ENCODE peak calls at places on chromosomes 7 and 10, in six cellular contexts. F is GM23248, E is neural progenitor cell, B is GM23338, V is PC-3, U is fibroblast of lung. N is an unnamed sample. For H3K4me1, the result is how much of the 10 kb centered on the place peaks cover.

GRCh38 chr10:86227501-86228258 is 138.9 kb downstream of the GRID1 start:
- DNase-seq in B (no peak), E (no peak), U (no peak), V (no peak), F (no peak), N (no peak)

GRCh38 chr7:106177738-106178592 is 65.9 kb upstream of the SYPL1 start:
- DNase-seq in E (no peak), V (no peak), F (no peak), U (no peak), B (no peak), N (no peak)

GRCh38 chr10:47330804-47331203 is 8.6 kb downstream of the GDF2 start:
- DNase-seq in F (no peak), B (no peak), E (no peak), V (no peak), U (no peak), N (no peak)

GRCh38 chr7:94888542-94888941 is 18.9 kb upstream of the PPP1R9A start:
- DNase-seq in U (no peak), F (no peak), B (peak), V (peak), E (no peak), N (peak)

GRCh38 chr10:120750167-120750566 is 101.0 kb upstream of the WDR11 start:
- DNase-seq in E (no peak), V (no peak), B (no peak), U (no peak), F (no peak), N (no peak)

GRCh38 chr7:121519548-121520521 is 123.7 kb upstream of the FAM3C start:
- DNase-seq in B (no peak), E (no peak), F (peak), U (no peak), V (no peak), N (no peak)

GRCh38 chr7:37920619-37921339 is at the start of gene EPDR1:
- DNase-seq in V (peak), E (peak), F (peak), B (peak), U (peak), N (peak)

GRCh38 chr7:18425873-18426520 is 69.6 kb upstream of the HDAC9 start:
- DNase-seq in U (peak), B (no peak), V (no peak), F (no peak), E (no peak), N (no peak)

GRCh38 chr10:46547881-46548780 is 8.3 kb downstream of the GPRIN2 start:
- DNase-seq in B (no peak), F (peak), V (peak), U (peak), E (no peak), N (no peak)

GRCh38 chr10:6786579-6787031 is 206.5 kb upstream of the PRKCQ start:
- DNase-seq in V (no peak), E (no peak), U (peak), F (peak), B (no peak), N (peak)

GRCh38 chr7:25847331-25848070 is 304.5 kb upstream of the NFE2L3 start:
- DNase-seq in E (no peak), U (peak), V (peak), B (no peak), F (peak), N (no peak)

GRCh38 chr7:51263631-51264484 is 52.8 kb downstream of the COBL start:
- DNase-seq in U (no peak), V (peak), F (no peak), E (no peak), B (no peak), N (peak)

GRCh38 chr7:143199040-143199439 is 15.8 kb downstream of the TAS2R39 start:
- DNase-seq in B (no peak), E (no peak), U (no peak), F (no peak), V (no peak), N (no peak)

GRCh38 chr10:73234695-73235094 is 12.4 kb downstream of the DNAJC9 start:
- DNase-seq in B (no peak), V (no peak), F (no peak), E (no peak), U (no peak), N (no peak)

GRCh38 chr10:8214587-8214986 is 160.1 kb downstream of the GATA3 start:
- DNase-seq in E (no peak), B (no peak), F (no peak), U (no peak), V (no peak), N (no peak)

GRCh38 chr10:110629680-110630191 is 14.4 kb upstream of the RBM20 start:
- DNase-seq in U (peak), F (peak), B (no peak), V (peak), E (no peak), N (peak)

GRCh38 chr10:104297697-104298660 is 29.0 kb downstream of the GSTO2 start:
- DNase-seq in U (peak), E (peak), F (peak), B (peak), V (no peak), N (no peak)

GRCh38 chr10:784759-785538 is 95.5 kb upstream of the DIP2C start:
- DNase-seq in B (peak), E (peak), F (peak), V (peak), U (peak), N (peak)

GRCh38 chr7:106772655-106773108 is 92.4 kb upstream of the PIK3CG start:
- DNase-seq in U (peak), V (peak), B (no peak), F (peak), E (no peak), N (no peak)

GRCh38 chr7:86479144-86479543 is 164.6 kb upstream of the GRM3 start:
- DNase-seq in E (no peak), V (no peak), B (no peak), F (no peak), U (no peak), N (no peak)

DNA sequence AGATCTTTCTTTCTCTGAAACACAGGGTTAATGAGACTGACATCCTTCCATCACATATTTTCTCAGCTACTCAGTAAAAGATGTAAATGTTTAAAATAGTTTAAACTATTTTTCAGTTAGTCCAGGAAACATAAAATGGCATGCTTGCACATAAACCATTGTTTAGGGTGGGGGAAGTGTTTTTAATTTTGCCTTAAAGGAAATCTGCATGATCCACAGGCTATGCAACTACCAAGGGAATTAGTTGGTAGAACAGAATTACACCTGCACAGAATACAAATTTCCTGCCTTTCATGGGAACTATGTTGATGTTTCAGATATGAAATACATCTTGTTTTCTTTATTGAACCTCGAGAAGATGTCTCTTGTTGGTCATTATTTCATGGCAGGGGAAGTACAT is 10.6 kb downstream of the CAV1 start:
- DNase-seq in E (no peak), B (no peak), U (no peak), F (no peak), V (no peak), N (no peak)
- H3K4me1 ChIP-seq in E (under half), B (under half), U (under half), F (half or more), V (under half), N (under half)

DNA sequence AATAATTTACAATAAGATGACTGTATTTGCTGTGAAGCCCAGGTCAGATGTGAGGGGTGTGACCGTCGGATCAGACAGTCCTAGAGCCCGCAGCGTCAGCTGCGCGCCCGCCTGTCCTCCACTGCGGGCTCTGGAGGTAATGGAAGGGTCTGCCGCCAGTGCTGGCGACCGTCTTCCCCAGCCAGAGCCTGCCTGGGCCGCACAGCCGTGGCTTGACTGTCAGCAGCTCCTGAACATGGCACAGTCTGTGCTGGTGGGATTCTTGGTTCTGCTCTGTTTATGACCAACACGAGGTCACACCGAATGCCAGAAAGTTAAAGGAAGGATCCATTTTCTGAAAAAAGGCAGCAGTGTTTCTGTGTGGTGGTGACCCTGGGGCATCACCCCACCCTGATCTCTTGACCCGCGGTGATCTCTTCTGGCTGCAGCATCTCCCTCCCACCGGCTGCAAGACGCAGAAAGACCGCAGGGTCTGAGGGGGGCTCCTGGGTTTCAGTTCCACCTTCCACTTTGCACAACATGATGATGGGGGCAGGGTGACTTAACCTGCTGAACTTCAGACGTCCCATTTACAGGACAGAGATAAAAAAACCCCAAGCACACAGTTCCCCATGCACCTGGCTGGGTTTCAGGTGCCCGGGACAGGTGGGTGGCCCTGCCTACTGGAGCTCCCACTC is 103.7 kb downstream of the DNAJB6 start:
- DNase-seq in V (no peak), B (no peak), U (no peak), F (no peak), E (no peak), N (no peak)
- H3K4me3 ChIP-seq in V (no peak), B (no peak), U (no peak), F (no peak), E (no peak), N (no peak)

GRCh38 chr7:99825451-99825850 is 2.4 kb upstream of the CYP3A43 start:
- DNase-seq in V (no peak), U (no peak), B (no peak), F (no peak), E (no peak), N (peak)
- TF ChIP-seq EZH2 in V (no peak), U (no peak), B (no peak), F (no peak), E (no peak), N (no peak)

DNA sequence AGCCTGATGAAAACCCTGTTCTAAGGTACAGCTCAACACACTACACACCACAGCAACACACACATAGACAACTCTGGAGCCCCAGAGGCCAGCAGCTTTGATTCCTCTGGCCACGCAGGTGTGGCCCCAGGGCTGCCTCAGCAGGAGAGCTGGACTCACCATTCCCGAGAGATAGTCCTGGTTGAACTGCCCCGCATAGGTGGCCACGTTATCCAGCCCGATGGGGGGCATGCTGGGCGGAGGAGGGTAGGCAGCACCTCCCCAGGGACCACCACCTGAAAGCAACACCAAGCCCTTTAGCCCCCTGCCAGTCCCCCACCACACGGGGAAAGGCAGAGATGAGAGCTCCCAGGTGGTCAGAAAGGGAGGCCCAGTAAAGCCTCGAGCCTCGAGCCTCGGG is 34.7 kb downstream of the ANXA11 start:
- DNase-seq in U (no peak), F (no peak), E (no peak), V (no peak), B (no peak), N (no peak)
- H3K4me1 ChIP-seq in U (under half), F (under half), E (under half), V (half or more), B (under half), N (under half)

DNA sequence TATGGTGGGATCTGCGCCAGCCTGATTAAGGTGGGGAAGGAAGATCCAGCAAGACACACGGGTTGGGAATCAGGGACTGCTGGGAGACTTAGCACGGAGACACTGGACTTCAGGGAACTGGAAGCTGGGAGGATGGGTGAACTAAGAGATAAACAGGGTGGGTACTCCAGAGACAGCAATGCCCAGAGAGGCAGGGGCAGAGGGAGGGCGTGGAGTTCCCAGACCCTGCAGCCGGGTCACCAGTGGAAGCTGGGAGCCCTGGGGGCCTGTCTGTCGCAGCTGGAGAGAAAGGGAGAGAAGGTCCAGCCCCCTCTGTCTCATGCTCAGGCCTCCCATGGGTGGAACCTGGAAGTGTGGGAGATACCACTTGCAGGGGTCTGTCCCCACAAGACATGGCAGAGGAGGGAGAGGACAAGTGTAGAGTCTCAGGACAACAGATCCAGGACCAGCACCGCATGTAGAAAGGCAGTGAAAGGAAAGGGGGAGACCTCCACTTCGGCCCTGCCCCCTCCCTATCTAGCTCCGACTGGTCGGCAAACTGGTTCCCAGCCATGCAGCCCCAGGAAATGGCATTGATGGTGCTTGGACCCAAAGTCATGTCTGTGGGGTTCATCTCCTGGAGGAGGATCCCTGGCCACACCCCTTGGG is 44.4 kb downstream of the AOC1 start:
- DNase-seq in V (no peak), B (no peak), F (no peak), E (no peak), U (no peak), N (no peak)
- H3K4me3 ChIP-seq in V (no peak), B (no peak), F (no peak), E (no peak), U (no peak), N (no peak)

DNA sequence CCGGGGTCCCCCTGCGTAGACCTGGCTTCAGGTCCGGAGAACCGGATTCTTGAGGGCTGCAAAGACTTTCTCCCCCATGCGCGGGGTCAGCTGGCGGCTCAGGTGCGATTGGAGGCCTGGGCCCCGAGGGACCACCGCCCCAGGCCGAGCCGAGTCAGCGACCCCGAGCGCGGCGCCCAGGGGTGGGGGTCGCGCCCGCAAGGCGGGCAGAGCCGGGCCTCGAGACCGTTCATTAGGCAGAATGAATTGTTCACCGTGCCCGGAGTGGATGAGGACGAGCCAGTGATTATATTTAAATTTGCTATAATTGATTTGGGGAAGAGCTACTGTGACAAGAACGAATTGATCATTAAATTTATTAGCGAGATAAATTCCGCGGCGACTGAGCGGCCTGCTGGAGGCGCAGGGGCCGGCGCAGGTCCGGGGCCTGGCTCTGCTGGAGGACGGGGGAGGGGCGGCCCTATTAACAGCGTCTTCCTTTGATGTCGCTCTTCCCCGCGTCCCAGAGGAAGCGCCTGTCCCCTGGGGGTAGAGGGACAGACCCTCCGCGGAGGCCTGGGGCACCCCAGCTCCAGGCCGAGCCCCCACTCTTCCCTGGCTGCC is 7.5 kb downstream of the MNX1 start:
- DNase-seq in E (peak), B (peak), F (no peak), V (no peak), U (no peak), N (no peak)
- TF ChIP-seq EZH2 in E (peak), B (peak), F (peak), V (no peak), U (peak), N (peak)

GRCh38 chr7:88490911-88491310 is 184.2 kb upstream of the STEAP4 start:
- DNase-seq in V (no peak), F (no peak), B (no peak), E (no peak), U (no peak), N (no peak)
- H3K4me1 ChIP-seq in V (under half), F (under half), B (under half), E (under half), U (under half), N (under half)

DNA sequence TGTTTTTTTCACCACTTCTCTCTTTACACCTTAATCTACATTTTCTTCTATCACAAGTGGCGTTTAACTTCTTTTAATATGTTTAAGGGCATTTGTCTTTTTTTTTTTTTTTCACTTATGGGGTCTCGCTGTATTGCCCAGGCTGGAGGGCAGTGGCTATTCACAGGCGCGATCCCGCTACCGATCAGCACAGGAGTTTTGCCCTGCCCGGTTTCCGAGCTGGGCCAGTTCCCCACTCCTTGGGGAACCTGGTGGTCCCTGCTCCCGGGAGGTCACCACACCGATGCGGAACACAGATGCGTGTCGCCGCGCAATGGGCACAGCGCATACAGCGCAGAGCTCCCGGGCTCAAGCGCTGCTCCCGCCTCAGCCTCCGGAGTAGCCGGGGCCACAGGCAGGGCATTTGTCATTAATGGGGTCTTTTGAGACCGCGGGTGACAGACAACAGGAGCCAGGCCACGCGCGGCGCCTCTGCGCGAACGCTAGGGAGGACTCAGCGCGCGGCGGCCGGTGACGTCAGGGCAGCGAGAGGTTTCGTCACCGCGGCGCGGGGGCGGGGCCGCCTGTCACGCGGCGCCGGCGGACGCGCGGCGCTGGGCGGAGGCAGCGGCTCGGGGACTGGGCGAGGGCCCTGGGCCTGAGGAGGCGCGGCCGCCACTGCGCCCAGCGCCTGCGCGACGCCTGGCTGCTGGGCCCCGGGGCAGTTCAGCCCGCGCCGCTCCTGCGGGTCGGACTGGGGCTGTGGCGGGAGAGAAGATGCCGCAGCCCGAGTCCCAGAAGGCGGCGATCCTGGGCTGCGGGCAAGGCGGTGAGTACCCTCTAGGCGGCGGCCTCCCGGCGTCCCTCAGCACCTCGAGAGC is at the start of gene GALNT11:
- DNase-seq in F (peak), V (peak), B (peak), U (peak), E (peak), N (peak)
- H3K4me3 ChIP-seq in F (peak), V (peak), B (peak), U (peak), E (peak), N (peak)

GRCh38 chr7:54546986-54547314 is 4.8 kb downstream of the VSTM2A start:
- DNase-seq in V (no peak), U (no peak), B (no peak), E (no peak), F (peak), N (no peak)

GRCh38 chr7:54542920-54543539 is 855 bp downstream of the VSTM2A start:
- DNase-seq in U (peak), B (peak), E (peak), F (peak), V (peak), N (peak)

GRCh38 chr7:54546081-54546985 is 4.2 kb downstream of the VSTM2A start:
- DNase-seq in U (no peak), V (peak), B (peak), E (peak), F (no peak), N (peak)

GRCh38 chr7:54544356-54545240 is 2.4 kb downstream of the VSTM2A start:
- DNase-seq in U (no peak), F (no peak), E (peak), V (no peak), B (peak), N (peak)

DNA sequence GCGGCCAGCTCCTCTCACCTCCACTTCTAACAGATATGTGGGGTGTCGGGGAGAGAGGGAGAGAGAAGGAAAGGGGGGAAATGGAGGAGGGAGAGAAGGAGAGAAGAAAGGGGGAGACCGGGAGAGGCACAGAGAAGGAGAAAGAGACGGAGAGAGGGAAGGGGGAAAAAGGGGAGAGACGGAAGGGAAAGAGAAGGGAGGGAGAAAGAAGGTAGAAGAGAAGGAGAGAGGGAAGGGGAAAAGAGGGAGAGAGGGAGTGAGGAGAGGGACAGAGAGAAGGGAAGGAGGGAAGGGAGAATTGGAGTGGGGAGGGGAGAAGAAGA is 3.0 kb downstream of the VSTM2A start:
- DNase-seq in F (no peak), V (no peak), B (no peak), U (no peak), E (no peak), N (no peak)
- TF ChIP-seq EZH2 in F (no peak), V (no peak), B (no peak), U (no peak), E (no peak), N (no peak)